ENCODE peak calls at places on chromosomes 2 and 18, in eight cellular contexts. T, D, P, N, W, X, A and R are unnamed samples.

GRCh38 chr18:41721103-41721502 is 233.9 kb upstream of the PIK3C3 start:
- DNase-seq in P (no peak), W (no peak), D (no peak), A (no peak), N (no peak), X (no peak), T (no peak), R (peak)

GRCh38 chr2:127164761-127165538 is 55.1 kb downstream of the CYP27C1 start:
- DNase-seq in A (no peak), N (no peak), T (no peak), D (no peak), X (no peak), P (no peak), W (peak), R (no peak)

GRCh38 chr2:236731767-236732580 is 162.3 kb downstream of the ACKR3 start:
- DNase-seq in N (no peak), X (peak), A (no peak), W (no peak), P (peak), D (peak), T (no peak), R (no peak)

GRCh38 chr18:63342206-63342605 is 22.6 kb upstream of the BCL2 start:
- DNase-seq in N (peak), P (no peak), X (peak), A (no peak), T (peak), W (peak), D (peak), R (peak)

GRCh38 chr18:35478520-35479435 is 19.0 kb downstream of the INO80C start:
- DNase-seq in P (peak), T (no peak), N (no peak), D (peak), A (peak), W (no peak), X (peak), R (no peak)

GRCh38 chr2:10166489-10167295 is 44.2 kb downstream of the RRM2 start:
- DNase-seq in P (no peak), D (no peak), T (no peak), A (no peak), N (no peak), W (no peak), X (no peak), R (no peak)

GRCh38 chr2:190328748-190329147 is 9.1 kb upstream of the HIBCH start:
- DNase-seq in P (no peak), N (peak), X (no peak), W (no peak), D (peak), T (no peak), A (no peak), R (no peak)

GRCh38 chr2:98867539-98868309 is 68.3 kb downstream of the CRACDL start:
- DNase-seq in P (no peak), W (no peak), D (peak), A (no peak), X (no peak), N (no peak), T (no peak), R (no peak)

GRCh38 chr2:49914281-49914680 is 760.0 kb upstream of the FSHR start:
- DNase-seq in A (no peak), D (no peak), W (no peak), P (peak), X (no peak), N (no peak), T (no peak), R (no peak)

GRCh38 chr2:192413812-192414424 is 219.2 kb upstream of the TMEFF2 start:
- DNase-seq in T (no peak), X (no peak), D (no peak), A (no peak), P (no peak), W (no peak), N (no peak), R (no peak)

GRCh38 chr2:20553580-20553979 is 97.3 kb downstream of the HS1BP3 start:
- DNase-seq in W (no peak), N (no peak), D (no peak), X (no peak), P (no peak), T (no peak), A (no peak), R (no peak)

GRCh38 chr2:236531991-236532390 is 37.6 kb upstream of the ACKR3 start:
- DNase-seq in P (no peak), X (no peak), N (no peak), T (no peak), A (no peak), W (no peak), D (no peak), R (no peak)

GRCh38 chr2:36355157-36355889 is at the start of gene CRIM1:
- DNase-seq in A (peak), T (peak), X (peak), N (peak), D (peak), P (peak), W (peak), R (peak)
- H3K4me2 ChIP-seq in A (peak), T (peak), X (peak), N (peak), D (peak), P (peak), W (peak), R (peak)

DNA sequence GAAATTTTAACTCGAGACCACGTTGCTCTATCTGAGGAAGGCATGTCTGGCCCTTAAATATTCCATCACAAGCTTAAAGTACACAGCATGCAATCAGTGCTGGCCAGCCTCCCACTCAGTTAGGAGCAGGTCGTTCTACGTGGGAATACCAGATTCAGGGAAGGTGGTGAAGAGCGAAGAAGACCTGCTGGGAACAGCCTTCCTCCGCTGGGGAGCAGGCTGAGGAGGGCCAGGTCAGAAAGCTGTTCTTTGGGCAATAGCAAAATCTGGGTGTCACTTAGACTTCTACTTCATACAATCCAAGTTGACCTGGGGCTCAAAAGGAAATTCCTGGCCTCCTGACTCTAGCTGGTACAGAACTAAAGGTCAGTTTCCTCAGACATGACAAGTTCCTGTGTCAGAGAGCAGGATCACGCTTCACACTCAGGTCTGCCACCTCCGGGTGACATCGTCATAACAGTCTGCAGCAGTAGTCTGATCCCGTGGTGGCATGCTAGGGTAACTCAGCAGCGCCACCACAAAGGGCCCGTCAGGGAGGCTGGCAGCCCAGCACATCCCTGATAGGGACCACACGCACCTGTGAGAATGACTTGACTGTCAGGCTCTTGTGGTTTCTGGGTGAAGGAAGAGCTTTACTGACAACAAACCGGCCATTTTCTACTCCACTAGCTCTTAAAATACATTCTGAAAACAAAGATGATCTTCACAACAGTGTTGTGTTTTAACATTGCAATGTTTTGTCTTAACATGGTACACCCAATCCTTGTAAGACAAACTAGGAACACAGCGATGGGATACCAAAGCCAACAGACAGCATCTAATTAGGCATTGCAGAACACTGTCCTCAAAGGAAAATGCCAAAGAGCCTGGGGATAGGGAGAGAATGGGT is 35.2 kb upstream of the NAPG start:
- DNase-seq in T (peak), W (peak), X (peak), D (no peak), N (peak), A (peak), P (no peak), R (peak)
- TF ChIP-seq CTCF in T (peak), W (peak), X (peak), D (no peak), N (peak), A (peak), P (no peak), R (peak)

GRCh38 chr2:157625311-157625710 is 3.4 kb downstream of the ACVR1C start:
- DNase-seq in A (no peak), D (peak), T (no peak), N (no peak), X (no peak), W (no peak), P (no peak), R (no peak)
- H3K4me2 ChIP-seq in A (no peak), D (peak), T (no peak), N (no peak), X (no peak), W (no peak), P (no peak), R (no peak)

GRCh38 chr2:173397539-173397938 is 42.9 kb downstream of the CDCA7 start:
- DNase-seq in A (peak), N (peak), D (no peak), P (no peak), T (no peak), W (no peak), X (no peak), R (no peak)

GRCh38 chr2:173402405-173402974 is 47.8 kb downstream of the CDCA7 start:
- DNase-seq in D (peak), X (peak), W (peak), T (peak), N (peak), P (peak), A (peak), R (peak)

GRCh38 chr2:173401716-173402326 is 47.1 kb downstream of the CDCA7 start:
- DNase-seq in N (peak), T (no peak), D (no peak), W (no peak), X (no peak), A (no peak), P (no peak), R (peak)

GRCh38 chr2:173399229-173399628 is 44.6 kb downstream of the CDCA7 start:
- DNase-seq in N (no peak), A (no peak), W (no peak), P (no peak), T (no peak), X (no peak), D (no peak), R (no peak)

DNA sequence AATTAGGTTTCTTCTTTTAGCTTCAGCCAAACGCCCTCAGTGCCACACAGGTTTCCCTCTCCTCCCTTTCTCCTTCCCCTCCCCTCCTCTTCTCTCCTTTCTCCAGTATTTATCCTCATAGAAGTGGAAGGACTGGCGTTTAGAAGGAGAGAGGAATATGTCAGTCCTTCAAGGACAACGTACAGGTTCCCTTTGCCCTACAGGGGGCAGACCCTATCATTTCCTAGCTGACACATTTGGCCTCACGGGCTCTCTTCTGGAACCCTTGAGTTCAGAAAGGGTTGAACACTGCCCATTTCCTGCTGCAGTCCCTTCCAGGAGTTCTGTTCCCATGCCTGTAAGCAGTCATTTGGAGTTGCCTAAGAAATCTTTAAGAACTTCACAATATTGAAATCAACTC is 46.1 kb downstream of the CDCA7 start:
- DNase-seq in T (no peak), P (no peak), D (no peak), N (peak), A (peak), X (no peak), W (peak), R (peak)
- TF ChIP-seq CTCF in T (peak), P (peak), D (peak), N (peak), A (peak), X (peak), W (peak), R (peak)

DNA sequence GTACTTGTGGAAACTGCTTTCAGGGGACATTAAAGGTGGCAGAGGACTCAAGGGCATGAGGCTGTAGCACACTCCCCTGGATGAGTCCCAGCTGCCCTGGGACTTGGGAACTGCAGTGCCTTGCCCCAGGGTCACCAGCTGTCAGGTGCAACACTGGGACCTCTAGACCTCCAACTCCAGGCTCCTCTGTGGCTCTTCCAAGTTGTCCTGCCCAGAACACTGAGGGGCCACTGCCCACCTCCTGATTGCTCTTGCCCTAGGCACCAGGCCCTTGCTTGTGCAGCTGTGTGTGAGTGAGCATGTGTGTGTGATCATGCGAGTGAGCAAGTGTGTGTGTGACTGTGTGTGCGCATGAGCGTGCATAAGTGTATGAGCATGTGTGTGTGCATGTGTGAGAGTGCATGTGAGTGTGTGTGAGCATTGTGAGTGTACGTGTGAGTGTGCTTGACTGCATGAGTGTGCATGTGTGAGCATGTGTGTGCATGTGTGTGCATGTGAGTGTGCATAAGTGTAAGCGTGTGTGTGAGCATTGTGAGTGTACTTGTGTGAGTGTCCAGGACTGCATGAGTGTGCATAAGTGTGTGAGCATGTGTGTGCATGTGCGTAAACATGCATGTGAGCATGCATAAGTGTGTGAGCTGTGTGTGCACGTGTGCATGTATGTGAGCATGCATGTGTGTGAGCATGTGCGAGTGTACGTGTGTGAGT is 301.5 kb downstream of the NDUFA10 start:
- DNase-seq in T (no peak), D (no peak), N (no peak), X (no peak), P (no peak), A (no peak), W (no peak), R (no peak)
- H3K4me2 ChIP-seq in T (no peak), D (no peak), N (no peak), X (no peak), P (no peak), A (no peak), W (no peak), R (no peak)

GRCh38 chr2:231245253-231246094 is 47.0 kb downstream of the ARMC9 start:
- DNase-seq in X (no peak), N (no peak), T (no peak), P (no peak), A (no peak), W (peak), D (peak), R (no peak)
- TF ChIP-seq CTCF in X (no peak), N (peak), T (peak), P (no peak), A (peak), W (peak), D (no peak), R (no peak)

DNA sequence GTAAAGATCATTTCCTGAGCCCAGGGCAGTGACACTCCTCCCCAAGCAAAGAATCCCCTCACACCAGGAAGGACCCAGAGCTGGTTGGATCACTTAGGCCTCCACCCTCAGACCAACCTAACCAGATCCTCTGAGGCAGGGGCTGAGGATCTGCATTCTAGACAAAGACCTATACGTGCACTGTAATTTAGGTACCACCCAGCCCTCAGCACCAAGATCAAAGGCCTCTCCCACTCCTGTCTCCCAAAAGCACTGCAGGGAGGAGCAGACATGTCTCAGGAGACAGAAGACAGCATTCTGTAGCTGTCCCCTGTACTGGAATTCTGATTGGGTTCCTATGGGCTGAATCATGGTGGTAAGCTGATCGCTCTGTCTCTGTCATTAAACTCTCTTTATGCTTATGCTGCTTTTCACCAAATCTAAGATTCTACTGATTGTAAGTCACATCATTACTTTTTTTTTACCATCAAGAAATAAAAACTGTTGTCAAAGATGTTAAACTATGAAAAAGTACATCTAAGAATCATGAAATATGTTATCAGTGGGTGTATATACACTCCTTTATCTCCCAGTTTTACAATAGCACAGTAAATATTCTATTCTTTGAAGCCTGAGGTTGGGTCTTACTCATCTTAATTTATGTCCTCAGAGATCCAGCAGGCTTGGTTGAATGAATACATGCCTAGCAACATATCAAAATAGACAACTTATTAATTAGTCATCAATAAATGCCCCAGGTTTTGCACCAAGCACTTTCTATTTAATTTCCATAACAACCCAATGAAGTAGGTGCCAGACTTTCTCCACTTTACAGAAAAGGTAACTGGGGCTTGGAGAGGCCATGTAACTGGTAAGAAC is 28.3 kb downstream of the MCFD2 start:
- DNase-seq in N (no peak), D (peak), A (no peak), T (no peak), X (no peak), P (peak), W (no peak), R (no peak)
- H3K4me2 ChIP-seq in N (no peak), D (no peak), A (no peak), T (no peak), X (no peak), P (peak), W (no peak), R (no peak)

DNA sequence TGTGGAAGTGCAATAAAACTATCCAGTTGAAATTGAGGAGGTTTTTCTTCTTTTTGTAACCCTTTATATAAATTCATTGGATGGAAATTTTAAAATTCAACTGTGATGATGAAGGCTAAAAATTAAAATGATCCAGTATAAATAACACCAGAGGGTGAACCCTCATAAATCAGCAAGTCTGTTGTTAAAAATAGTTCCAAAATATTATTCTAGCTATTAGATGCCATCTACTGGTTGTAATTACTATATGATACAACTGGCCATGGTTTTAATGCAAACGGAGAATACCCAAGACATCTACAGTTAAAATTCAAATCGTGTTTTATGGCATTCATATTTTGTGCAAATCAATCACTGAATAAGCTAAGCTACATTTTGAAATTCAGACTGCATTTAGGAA is 53.8 kb downstream of the TMEM200C start:
- DNase-seq in D (peak), A (no peak), N (no peak), P (no peak), W (no peak), X (no peak), T (no peak), R (no peak)
- TF ChIP-seq CTCF in D (no peak), A (no peak), N (no peak), P (no peak), W (peak), X (no peak), T (no peak), R (no peak)

GRCh38 chr2:176080540-176081355 is 3.0 kb downstream of the EVX2 start:
- DNase-seq in D (no peak), W (no peak), T (peak), N (peak), X (no peak), A (no peak), P (no peak), R (no peak)
- H3K4me2 ChIP-seq in D (no peak), W (no peak), T (peak), N (peak), X (peak), A (peak), P (peak), R (peak)

GRCh38 chr2:135573620-135574019 is 42.3 kb downstream of the R3HDM1 start:
- DNase-seq in D (no peak), P (no peak), T (no peak), N (no peak), A (no peak), W (no peak), X (no peak), R (no peak)
- TF ChIP-seq CTCF in D (peak), P (no peak), T (no peak), N (no peak), A (no peak), W (peak), X (no peak), R (peak)